ENCODE peak calls at places on chromosomes 7 and 10, in six cellular contexts. R is astrocyte; D is PC-9; U is nucleus accumbens; B is IMR-90; T is activated CD4-positive, alpha-beta T cell treated with anti-CD3 and anti-CD28 coated beads for 48 hours. L is an unnamed sample.

GRCh38 chr10:132296671-132297443 is 10.9 kb downstream of the STK32C start:
- DNase-seq in R (no peak), D (no peak), U (no peak), B (no peak), T (no peak), L (no peak)

GRCh38 chr10:5484205-5484604 is 15.2 kb downstream of the CALML5 start:
- DNase-seq in R (no peak), D (no peak), U (no peak), B (peak), T (no peak), L (no peak)

GRCh38 chr7:74371381-74372059 is 82.2 kb upstream of the GTF2IRD1 start:
- DNase-seq in R (no peak), D (peak), U (peak), B (no peak), T (no peak), L (no peak)

GRCh38 chr10:46301056-46301645 is 14.4 kb downstream of the ANTXRL start:
- DNase-seq in R (no peak), D (no peak), U (no peak), B (no peak), T (no peak), L (no peak)

GRCh38 chr7:141480953-141481352 is 70.3 kb upstream of the AGK start:
- DNase-seq in R (no peak), D (no peak), U (no peak), B (no peak), T (no peak), L (no peak)

GRCh38 chr7:157136372-157136771 is 2.4 kb upstream of the UBE3C start:
- DNase-seq in R (peak), D (peak), U (no peak), B (peak), T (no peak), L (no peak)

GRCh38 chr7:103989785-103990775 is 622 bp upstream of the RELN start:
- DNase-seq in R (peak), D (no peak), U (no peak), B (peak), T (peak), L (no peak)

GRCh38 chr10:123800299-123800698 is 91.3 kb downstream of the CPXM2 start:
- DNase-seq in R (peak), D (no peak), U (no peak), B (no peak), T (no peak), L (no peak)

GRCh38 chr7:100753750-100754149 is 20.4 kb downstream of the ZAN start:
- DNase-seq in R (no peak), D (no peak), U (no peak), B (peak), T (no peak), L (no peak)

GRCh38 chr7:101912711-101913110 is 95.3 kb downstream of the CUX1 start:
- DNase-seq in R (no peak), D (no peak), U (no peak), B (peak), T (no peak), L (no peak)